ENCODE peak calls at places on chromosome 17, in nine cellular contexts. C is activated gamma-delta T cell treated with anti-CD3 and anti-CD28 coated beads, Interleukin-2, amount 50 U/mL, for 16 hours; S is amygdala; W is dorsolateral prefrontal cortex; P is RCC 7860; X is HT1080; A is heart right ventricle; R is GOT3; J is NCI-H1105. V is an unnamed sample.

GRCh38 chr17:77474292-77474988 is 333.7 kb downstream of the SEC14L1 start:
- DNase-seq in X (no peak), J (no peak), A (no peak), R (no peak), C (no peak), P (peak), W (no peak), S (no peak), V (no peak)

GRCh38 chr17:40992666-40993065 is 1.3 kb downstream of the KRTAP3-3 start:
- DNase-seq in C (no peak), S (no peak), P (no peak), A (no peak), X (no peak), W (no peak), J (peak), R (no peak), V (no peak)

GRCh38 chr17:51006601-51007000 is 114.1 kb downstream of the SPAG9 start:
- DNase-seq in A (no peak), X (no peak), R (no peak), P (no peak), W (no peak), J (no peak), S (no peak), C (no peak), V (no peak)

GRCh38 chr17:80667462-80668277 is 123.0 kb downstream of the RPTOR start:
- DNase-seq in W (no peak), C (no peak), X (no peak), S (no peak), P (no peak), A (no peak), R (no peak), J (no peak), V (no peak)

GRCh38 chr17:29789186-29790170 is 140.6 kb downstream of the SSH2 start:
- DNase-seq in X (no peak), J (no peak), C (no peak), S (no peak), A (no peak), R (no peak), W (no peak), P (no peak), V (no peak)

GRCh38 chr17:8964801-8965393 is 610 bp downstream of the PIK3R5 start:
- DNase-seq in A (no peak), W (no peak), P (no peak), S (no peak), J (no peak), C (no peak), R (no peak), X (no peak), V (no peak)

GRCh38 chr17:50198026-50198669 is 3.3 kb downstream of the COL1A1 start:
- DNase-seq in A (peak), P (peak), W (peak), C (peak), X (peak), R (no peak), S (peak), J (peak), V (peak)

GRCh38 chr17:18043491-18043890 is 4.3 kb downstream of the GID4 start:
- DNase-seq in A (no peak), J (no peak), X (no peak), R (no peak), S (no peak), C (no peak), W (no peak), P (no peak), V (no peak)

GRCh38 chr17:77210946-77211541 is 70.3 kb downstream of the SEC14L1 start:
- DNase-seq in C (no peak), R (no peak), X (no peak), W (peak), P (no peak), J (no peak), S (no peak), A (no peak), V (no peak)

GRCh38 chr17:27664606-27664965 is 33.6 kb downstream of the LGALS9 start:
- DNase-seq in X (no peak), S (no peak), A (no peak), P (no peak), C (no peak), R (no peak), W (no peak), J (no peak), V (no peak)

GRCh38 chr17:72118588-72119279 is 2.1 kb upstream of the SOX9 start:
- DNase-seq in C (no peak), X (peak), S (peak), A (peak), J (peak), W (peak), R (no peak), P (peak), V (peak)

GRCh38 chr17:80196652-80197051 is 23.5 kb downstream of the SGSH start:
- DNase-seq in A (no peak), W (no peak), J (no peak), S (no peak), R (no peak), P (no peak), C (no peak), X (no peak), V (no peak)

GRCh38 chr17:3845361-3845753 is 689 bp downstream of the NCBP3 start:
- DNase-seq in S (peak), J (peak), W (no peak), C (peak), A (no peak), P (peak), R (no peak), X (peak), V (no peak)

GRCh38 chr17:71392715-71393567 is 727.9 kb upstream of the SOX9 start:
- DNase-seq in X (no peak), S (no peak), W (no peak), R (no peak), P (no peak), J (no peak), C (no peak), A (no peak), V (no peak)

GRCh38 chr17:27569257-27569722 is 61.7 kb upstream of the LGALS9 start:
- DNase-seq in C (peak), A (no peak), S (no peak), J (no peak), X (peak), P (no peak), R (no peak), W (no peak), V (no peak)

GRCh38 chr17:51044964-51045363 is 75.7 kb downstream of the SPAG9 start:
- DNase-seq in S (peak), J (no peak), X (no peak), A (no peak), C (no peak), R (no peak), W (peak), P (no peak), V (no peak)

GRCh38 chr17:57762375-57762916 is 17.3 kb upstream of the CCDC182 start:
- DNase-seq in J (no peak), X (no peak), R (no peak), P (no peak), A (no peak), S (no peak), W (no peak), C (no peak), V (no peak)

GRCh38 chr17:63434951-63435571 is 11.0 kb downstream of the CYB561 start:
- DNase-seq in J (no peak), P (peak), A (peak), S (peak), X (peak), R (no peak), C (peak), W (peak), V (peak)

GRCh38 chr17:83118071-83118841 is 38.8 kb downstream of the METRNL start:
- DNase-seq in C (no peak), W (no peak), J (no peak), R (no peak), X (no peak), S (no peak), P (no peak), A (no peak), V (no peak)

GRCh38 chr17:75877752-75878173 is 618 bp downstream of the TRIM47 start:
- DNase-seq in R (peak), P (peak), J (peak), X (peak), C (peak), A (peak), W (peak), S (peak), V (peak)

GRCh38 chr17:36459601-36460000 is 26.9 kb upstream of the ZNHIT3 start:
- DNase-seq in X (no peak), P (no peak), R (no peak), J (no peak), S (no peak), C (no peak), A (no peak), W (no peak), V (no peak)

GRCh38 chr17:51640108-51640622 is 379.8 kb downstream of the UTP18 start:
- DNase-seq in P (no peak), S (no peak), R (no peak), J (no peak), X (peak), C (no peak), A (no peak), W (no peak), V (no peak)

GRCh38 chr17:13415877-13416416 is 185.8 kb downstream of the HS3ST3A1 start:
- DNase-seq in P (peak), W (no peak), J (peak), S (peak), R (no peak), C (no peak), A (peak), X (no peak), V (no peak)

GRCh38 chr17:7562208-7562605 is 488 bp downstream of the SENP3 start:
- DNase-seq in A (no peak), C (no peak), P (no peak), S (no peak), R (no peak), J (no peak), X (no peak), W (no peak), V (no peak)

GRCh38 chr17:74520790-74521480 is 10.3 kb downstream of the CD300LB start:
- DNase-seq in J (no peak), X (peak), C (no peak), S (no peak), W (no peak), R (no peak), A (peak), P (no peak), V (no peak)

GRCh38 chr17:17143501-17143900 is 62.6 kb downstream of the PLD6 start:
- DNase-seq in S (no peak), A (no peak), C (no peak), P (no peak), W (no peak), J (no peak), X (no peak), R (no peak), V (no peak)

GRCh38 chr17:1769826-1770477 is 8.1 kb downstream of the SERPINF1 start:
- DNase-seq in X (no peak), S (no peak), R (no peak), A (no peak), P (no peak), W (no peak), C (no peak), J (no peak), V (no peak)

GRCh38 chr17:17890773-17891759 is 54.3 kb upstream of the SREBF1 start:
- DNase-seq in C (peak), A (peak), X (peak), W (peak), R (no peak), S (no peak), J (no peak), P (peak), V (no peak)

GRCh38 chr17:76134911-76135809 is 5.9 kb downstream of the FOXJ1 start:
- DNase-seq in S (no peak), P (no peak), X (no peak), J (no peak), C (no peak), W (no peak), A (no peak), R (no peak), V (no peak)

GRCh38 chr17:47980516-47980915 is 9.6 kb downstream of the CDK5RAP3 start:
- DNase-seq in R (no peak), J (no peak), X (no peak), P (no peak), A (no peak), S (no peak), W (no peak), C (no peak), V (no peak)

GRCh38 chr17:74552037-74552436 is 6.1 kb upstream of the CD300C start:
- DNase-seq in X (peak), J (no peak), W (no peak), A (no peak), S (no peak), P (no peak), R (no peak), C (no peak), V (no peak)

GRCh38 chr17:14590458-14591250 is 289.8 kb downstream of the HS3ST3B1 start:
- DNase-seq in J (no peak), C (no peak), S (no peak), X (no peak), P (no peak), R (no peak), A (no peak), W (no peak), V (no peak)

GRCh38 chr17:12990926-12991325 is 26.9 kb downstream of the ELAC2 start:
- DNase-seq in S (no peak), R (no peak), J (no peak), P (no peak), X (no peak), A (no peak), C (no peak), W (no peak), V (no peak)

GRCh38 chr17:38910325-38910724 is 15.1 kb upstream of the LASP1NB start:
- DNase-seq in C (no peak), A (no peak), S (no peak), W (no peak), X (no peak), R (no peak), J (no peak), P (no peak), V (no peak)

GRCh38 chr17:37446027-37446426 is 39.3 kb downstream of the TADA2A start:
- DNase-seq in W (no peak), A (no peak), J (no peak), P (peak), X (peak), C (no peak), R (no peak), S (no peak), V (no peak)

GRCh38 chr17:5254903-5255521 is 20.4 kb upstream of the SCIMP start:
- DNase-seq in W (no peak), J (no peak), C (no peak), S (no peak), X (no peak), R (no peak), P (no peak), A (no peak), V (no peak)

GRCh38 chr17:74491645-74492044 is 25.2 kb downstream of the CD300A start:
- DNase-seq in C (no peak), P (no peak), X (no peak), W (peak), A (no peak), J (no peak), R (no peak), S (no peak), V (no peak)

GRCh38 chr17:31780436-31780835 is 78.6 kb downstream of the COPRS start:
- DNase-seq in A (no peak), S (no peak), C (no peak), J (no peak), W (no peak), P (no peak), R (no peak), X (no peak), V (no peak)

GRCh38 chr17:32523017-32523680 is 36.4 kb downstream of the CDK5R1 start:
- DNase-seq in P (no peak), W (no peak), X (no peak), J (no peak), C (peak), S (no peak), A (no peak), R (no peak), V (no peak)

GRCh38 chr17:32813021-32813420 is 63.9 kb downstream of the MYO1D start:
- DNase-seq in W (no peak), X (peak), P (no peak), C (no peak), S (no peak), A (no peak), J (no peak), R (no peak), V (no peak)